ENCODE peak calls at places on chromosome 7, in ten cellular contexts. J is A549; U is heart left ventricle; C is neuronal stem cell; E is NT2/D1; V is endodermal cell; L is CD4-positive, alpha-beta memory T cell; N is Panc1; X is left ventricle myocardium inferior; G is GM23248. S is an unnamed sample. For H3K4me1 and H3K9me3, the result is how much of the 10 kb centered on the place peaks cover.

GRCh38 chr7:78151229-78151628 is 352.7 kb downstream of the PHTF2 start:
- DNase-seq in J (no peak), C (no peak), X (no peak), G (peak), L (no peak), N (no peak), E (no peak), V (no peak), U (no peak), S (no peak)

GRCh38 chr7:95491201-95491600 is 5.5 kb downstream of the ASB4 start:
- DNase-seq in G (no peak), E (no peak), X (no peak), C (no peak), V (no peak), U (no peak), N (no peak), L (no peak), J (no peak), S (no peak)

GRCh38 chr7:123260428-123260960 is 60.7 kb upstream of the SLC13A1 start:
- DNase-seq in E (no peak), X (no peak), N (no peak), G (no peak), V (no peak), U (no peak), L (no peak), C (no peak), J (no peak), S (no peak)

GRCh38 chr7:118826237-118826636 is 601.7 kb downstream of the ANKRD7 start:
- DNase-seq in L (no peak), V (no peak), E (no peak), X (no peak), U (no peak), N (no peak), G (no peak), C (no peak), J (no peak), S (no peak)

GRCh38 chr7:54542920-54543539 is 855 bp downstream of the VSTM2A start:
- DNase-seq in N (no peak), V (peak), L (no peak), X (no peak), U (no peak), J (no peak), E (peak), G (peak), C (peak), S (no peak)

GRCh38 chr7:25857376-25858067 is 294.5 kb upstream of the NFE2L3 start:
- DNase-seq in E (no peak), N (no peak), G (peak), X (no peak), V (peak), C (no peak), U (no peak), L (no peak), J (peak), S (no peak)

GRCh38 chr7:41287559-41288335 is 415.1 kb downstream of the INHBA start:
- DNase-seq in G (no peak), N (no peak), X (no peak), E (peak), U (no peak), J (no peak), L (no peak), C (no peak), V (peak), S (no peak)

GRCh38 chr7:129574487-129574886 is 37.0 kb upstream of the NRF1 start:
- DNase-seq in E (no peak), C (no peak), U (peak), N (no peak), G (peak), V (no peak), J (no peak), L (no peak), X (no peak), S (no peak)

GRCh38 chr7:35716038-35716803 is 21.3 kb upstream of the HERPUD2 start:
- DNase-seq in V (no peak), E (no peak), G (peak), C (no peak), L (no peak), X (no peak), J (no peak), U (peak), N (no peak), S (no peak)

GRCh38 chr7:140317597-140317996 is 80.7 kb downstream of the SLC37A3 start:
- DNase-seq in V (no peak), X (no peak), U (no peak), E (no peak), N (no peak), L (no peak), J (no peak), G (no peak), C (no peak), S (peak)

GRCh38 chr7:128099204-128099671 is 68.0 kb upstream of the LRRC4 start:
- DNase-seq in E (no peak), U (no peak), L (no peak), N (peak), C (no peak), J (no peak), X (no peak), V (no peak), G (peak), S (no peak)

GRCh38 chr7:3591150-3591549 is 290.1 kb downstream of the SDK1 start:
- DNase-seq in E (no peak), V (no peak), C (no peak), N (no peak), U (no peak), L (no peak), J (no peak), G (no peak), X (no peak), S (no peak)

GRCh38 chr7:47508389-47509380 is 73.2 kb downstream of the TNS3 start:
- DNase-seq in E (no peak), V (no peak), X (no peak), N (no peak), G (no peak), J (no peak), U (no peak), C (no peak), L (no peak), S (no peak)

GRCh38 chr7:144416341-144416740 is 12.8 kb upstream of the NOBOX start:
- DNase-seq in X (no peak), G (no peak), E (no peak), C (no peak), L (no peak), U (no peak), N (no peak), V (no peak), J (no peak), S (no peak)

GRCh38 chr7:13904689-13905088 is 84.8 kb downstream of the ETV1 start:
- DNase-seq in E (no peak), N (no peak), U (no peak), C (no peak), J (no peak), X (no peak), G (peak), L (no peak), V (no peak), S (no peak)

GRCh38 chr7:96992624-96993452 is 12.5 kb upstream of the DLX6 start:
- DNase-seq in N (no peak), V (peak), G (no peak), C (peak), L (no peak), X (no peak), E (no peak), J (no peak), U (no peak), S (no peak)

GRCh38 chr7:142440219-142441073 is 182.6 kb upstream of the PRSS58 start:
- DNase-seq in X (no peak), V (peak), G (peak), J (no peak), L (no peak), C (no peak), N (peak), U (no peak), E (peak), S (no peak)

GRCh38 chr7:1091019-1091643 is 3.2 kb downstream of the GPER1 start:
- DNase-seq in C (no peak), X (no peak), J (no peak), U (no peak), E (no peak), L (no peak), V (no peak), G (no peak), N (no peak), S (no peak)

GRCh38 chr7:105649727-105650381 is 68.6 kb upstream of the EFCAB10 start:
- DNase-seq in G (peak), C (no peak), V (no peak), L (no peak), E (no peak), J (no peak), U (no peak), N (no peak), X (no peak), S (no peak)

GRCh38 chr7:155669717-155670505 is 25.4 kb downstream of the RBM33 start:
- DNase-seq in G (peak), V (peak), N (no peak), X (no peak), E (no peak), J (no peak), U (no peak), L (no peak), C (no peak), S (peak)

GRCh38 chr7:2307690-2308107 is 6.5 kb downstream of the SNX8 start:
- DNase-seq in G (no peak), X (no peak), U (no peak), V (no peak), L (no peak), E (no peak), J (no peak), N (no peak), C (no peak), S (no peak)

GRCh38 chr7:149776305-149776704 is 2.9 kb upstream of the ZNF467 start:
- DNase-seq in C (no peak), N (no peak), J (no peak), U (peak), X (peak), V (no peak), E (no peak), G (no peak), L (no peak), S (peak)

GRCh38 chr7:151494569-151495284 is 25.0 kb downstream of the RHEB start:
- DNase-seq in N (no peak), V (no peak), C (no peak), E (no peak), G (no peak), X (no peak), L (no peak), U (no peak), J (no peak), S (no peak)

GRCh38 chr7:4631664-4632171 is 50.4 kb upstream of the FOXK1 start:
- DNase-seq in J (peak), X (peak), G (peak), U (peak), L (no peak), V (peak), C (peak), E (peak), N (peak), S (peak)

GRCh38 chr7:7554647-7555575 is 11.8 kb upstream of the MIOS start:
- DNase-seq in V (no peak), X (no peak), U (no peak), E (no peak), C (no peak), G (peak), J (no peak), L (no peak), N (no peak), S (no peak)

GRCh38 chr7:46034056-46034768 is 113.1 kb upstream of the IGFBP3 start:
- DNase-seq in V (no peak), C (no peak), E (no peak), U (no peak), N (no peak), G (peak), J (no peak), X (no peak), L (no peak), S (no peak)

GRCh38 chr7:51020944-51021343 is 238.2 kb upstream of the GRB10 start:
- DNase-seq in G (no peak), U (no peak), E (no peak), C (no peak), V (no peak), L (no peak), N (no peak), X (no peak), J (no peak), S (no peak)

GRCh38 chr7:91137447-91137846 is 126.8 kb upstream of the FZD1 start:
- DNase-seq in N (no peak), V (no peak), E (no peak), G (no peak), U (no peak), C (no peak), X (no peak), L (no peak), J (no peak), S (no peak)

GRCh38 chr7:33933611-33934281 is 28.4 kb downstream of the BMPER start:
- DNase-seq in L (no peak), U (no peak), E (peak), X (no peak), G (peak), C (no peak), J (peak), N (peak), V (no peak), S (no peak)

GRCh38 chr7:140656548-140657515 is 15.9 kb upstream of the ADCK2 start:
- DNase-seq in J (no peak), C (no peak), U (peak), E (no peak), G (peak), N (no peak), X (no peak), V (no peak), L (no peak), S (peak)

GRCh38 chr7:42108803-42109528 is 128.0 kb downstream of the GLI3 start:
- DNase-seq in L (no peak), J (no peak), E (no peak), X (no peak), C (no peak), U (no peak), V (peak), N (no peak), G (no peak), S (no peak)

GRCh38 chr7:92636018-92636560 is 45.9 kb upstream of the FAM133B start:
- DNase-seq in X (no peak), N (no peak), E (no peak), G (no peak), J (no peak), C (no peak), V (no peak), U (no peak), L (no peak), S (no peak)

GRCh38 chr7:72493850-72494661 is 81.9 kb upstream of the CALN1 start:
- DNase-seq in G (peak), U (peak), L (peak), N (peak), V (peak), E (peak), X (peak), J (peak), C (peak), S (peak)

GRCh38 chr7:11760372-11760771 is 71.6 kb downstream of the THSD7A start:
- DNase-seq in L (no peak), N (no peak), G (peak), E (no peak), C (no peak), X (no peak), J (no peak), U (no peak), V (no peak), S (no peak)

GRCh38 chr7:81715984-81716588 is 53.8 kb downstream of the HGF start:
- DNase-seq in U (no peak), L (no peak), V (peak), X (no peak), G (peak), C (peak), N (peak), J (no peak), E (no peak), S (no peak)

GRCh38 chr7:122710951-122711350 is 8.2 kb upstream of the RNF148 start:
- DNase-seq in N (no peak), V (no peak), U (no peak), G (no peak), C (no peak), J (no peak), X (no peak), E (no peak), L (no peak), S (no peak)

GRCh38 chr7:88485811-88486210 is 179.1 kb upstream of the STEAP4 start:
- DNase-seq in G (no peak), X (no peak), N (no peak), E (no peak), L (no peak), U (no peak), J (no peak), V (no peak), C (no peak), S (no peak)
- H3K4me3 ChIP-seq in G (no peak), X (no peak), N (no peak), E (no peak), L (no peak), U (no peak), J (no peak), V (no peak), C (no peak), S (no peak)

GRCh38 chr7:87877641-87878040 is 1.3 kb downstream of the DBF4 start:
- DNase-seq in G (peak), C (no peak), X (no peak), J (no peak), V (no peak), N (no peak), L (no peak), U (no peak), E (no peak), S (no peak)
- H3K4me1 ChIP-seq in G (under half), C (under half), X (under half), J (under half), V (under half), N (under half), L (under half), U (under half), E (under half), S (under half)

GRCh38 chr7:56181010-56181409 is 64.8 kb upstream of the NUPR2 start:
- DNase-seq in U (no peak), V (no peak), E (no peak), G (no peak), X (no peak), C (no peak), N (no peak), L (no peak), J (no peak), S (no peak)

GRCh38 chr7:56175784-56176183 is 59.6 kb upstream of the NUPR2 start:
- DNase-seq in L (no peak), U (no peak), J (no peak), X (no peak), E (no peak), N (no peak), C (no peak), V (no peak), G (peak), S (no peak)

GRCh38 chr7:56174346-56175085 is 58.3 kb upstream of the NUPR2 start:
- DNase-seq in G (no peak), E (no peak), X (no peak), J (no peak), V (no peak), L (no peak), C (no peak), N (no peak), U (no peak), S (no peak)

GRCh38 chr7:56175086-56175760 is 59.0 kb upstream of the NUPR2 start:
- DNase-seq in U (peak), N (no peak), V (no peak), E (no peak), G (peak), C (no peak), X (peak), J (no peak), L (no peak), S (no peak)
- H3K9me3 ChIP-seq in U (under half), N (under half), V (half or more), E (under half), G (under half), C (under half), X (under half), J (under half), L (under half), S (under half)

DNA sequence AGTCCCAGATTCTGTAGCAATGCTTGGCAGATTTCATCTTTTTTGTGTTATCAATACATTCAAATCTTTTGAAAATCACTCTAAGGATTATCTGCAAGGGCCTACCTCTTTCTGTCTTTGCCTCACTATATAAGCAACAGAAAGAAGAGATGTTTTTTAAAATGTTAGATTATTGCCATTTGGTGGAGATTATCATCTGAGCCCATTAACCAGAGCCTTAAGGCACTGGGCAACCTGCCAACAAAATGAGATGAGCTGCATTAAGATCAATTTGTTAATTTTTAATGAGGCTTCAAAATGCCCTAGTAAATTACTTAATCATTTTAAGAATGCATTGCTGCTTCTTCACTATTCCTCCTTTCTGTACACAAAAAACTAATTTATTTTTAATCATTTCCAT is 314.1 kb downstream of the SNX13 start:
- DNase-seq in X (no peak), N (no peak), L (no peak), J (no peak), G (no peak), V (no peak), C (no peak), E (no peak), U (no peak), S (no peak)
- H3K4me3 ChIP-seq in X (no peak), N (no peak), L (no peak), J (no peak), G (no peak), V (no peak), C (no peak), E (no peak), U (no peak), S (no peak)

GRCh38 chr7:136894789-136895188 is 26.3 kb downstream of the CHRM2 start:
- DNase-seq in V (no peak), U (no peak), X (no peak), N (no peak), E (no peak), C (no peak), G (no peak), J (no peak), L (no peak), S (no peak)
- H3K4me1 ChIP-seq in V (under half), U (under half), X (under half), N (under half), E (under half), C (under half), G (under half), J (under half), L (under half), S (under half)

DNA sequence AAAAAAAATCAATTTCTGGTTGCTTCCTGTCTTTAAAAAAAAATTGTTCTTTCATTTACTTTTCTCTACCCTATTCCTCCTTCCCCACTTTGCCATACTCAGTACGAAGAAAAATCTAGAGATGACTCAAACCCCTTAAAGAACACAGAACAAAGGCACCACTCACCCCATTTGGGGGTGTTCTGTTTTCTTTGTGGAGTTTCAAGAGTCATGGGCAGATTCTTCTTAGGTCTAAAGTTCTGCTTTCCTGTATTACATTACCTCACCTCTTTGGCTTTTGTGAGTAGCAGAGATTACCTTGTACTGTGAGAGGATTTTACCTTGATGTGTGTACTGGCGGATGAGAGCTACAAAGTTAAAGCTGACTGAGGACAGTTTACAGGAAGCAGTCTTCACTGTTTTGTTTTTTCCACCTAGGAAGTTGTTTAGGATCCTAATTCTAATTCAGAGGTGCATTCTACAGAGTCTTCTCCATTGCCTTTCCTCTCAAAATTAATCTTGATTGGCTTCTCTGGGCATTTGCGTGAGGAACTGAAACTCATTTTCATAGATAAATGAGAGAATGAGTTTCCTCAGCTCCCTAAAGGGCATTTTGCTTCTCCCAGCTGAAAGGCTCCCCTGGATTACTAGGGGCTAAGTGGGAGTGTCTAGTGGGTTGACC is 20.7 kb downstream of the AVL9 start:
- DNase-seq in V (no peak), U (no peak), G (peak), N (no peak), X (no peak), L (no peak), E (no peak), C (no peak), J (no peak), S (no peak)
- H3K9me3 ChIP-seq in V (half or more), U (under half), G (under half), N (under half), X (under half), L (under half), E (half or more), C (half or more), J (under half), S (under half)